ENCODE peak calls at places on chromosomes 13 and 19, in eight cellular contexts. S is H9, K is IMR-90, C is GM23248, Z is NT2/D1, Q is Calu3, R is BJ, U is MCF 10A. F is an unnamed sample.
A peak's percentile ranks its signal among the peaks of the same experiment; 100 is the strongest.

GRCh38 chr13:65453982-65454381 is 1776.2 kb downstream of the PCDH9 start:
- DNase-seq in R (no peak), Z (no peak), K (no peak), S (no peak), Q (no peak), U (no peak), C (no peak), F (no peak)

GRCh38 chr13:104106705-104107393 is 1040.6 kb upstream of the SLC10A2 start:
- DNase-seq in Z (no peak), C (no peak), S (no peak), K (peak; percentile 20), U (no peak), Q (peak; percentile 60), R (no peak), F (no peak)

GRCh38 chr19:46081928-46082727 is 41.3 kb upstream of the IGFL4 start:
- DNase-seq in Z (peak; percentile 5), U (peak; percentile 79), C (peak; percentile 79), K (peak; percentile 67), S (peak; percentile 39), Q (peak; percentile 66), R (no peak), F (no peak)

GRCh38 chr19:55165952-55166529 is 372 bp downstream of the DNAAF3 start:
- DNase-seq in S (peak; percentile 93), K (peak; percentile 56), C (peak; percentile 87), R (no peak), Z (peak; percentile 85), Q (peak; percentile 94), U (peak; percentile 74), F (no peak)

GRCh38 chr13:95756072-95756471 is 79.1 kb downstream of the DNAJC3 start:
- DNase-seq in C (no peak), U (peak; percentile 43), Z (no peak), R (no peak), S (no peak), Q (no peak), K (peak; percentile 12), F (no peak)

GRCh38 chr13:66581691-66582090 is 648.4 kb downstream of the PCDH9 start:
- DNase-seq in K (no peak), Z (no peak), R (no peak), S (no peak), U (no peak), Q (no peak), C (no peak), F (no peak)

GRCh38 chr13:44191504-44192171 is 182.0 kb upstream of the SERP2 start:
- DNase-seq in R (peak; percentile 46), Q (peak; percentile 33), C (peak; percentile 90), U (peak; percentile 77), Z (peak; percentile 25), K (peak; percentile 70), S (peak; percentile 53), F (peak; percentile 16)

GRCh38 chr13:29954082-29955043 is 103.9 kb upstream of the UBL3 start:
- DNase-seq in S (no peak), C (no peak), Z (no peak), U (no peak), Q (no peak), K (no peak), R (no peak), F (peak; percentile 18)

GRCh38 chr19:2315818-2316353 is 7.9 kb upstream of the LINGO3 start:
- DNase-seq in S (peak; percentile 75), C (peak; percentile 72), Q (peak; percentile 65), K (peak; percentile 56), R (no peak), U (no peak), Z (peak; percentile 39), F (no peak)

F was measured in activated CD4-positive, alpha-beta T cell treated with anti-CD3 and anti-CD28 coated beads for 1 hour.